ENCODE peak calls at places on chromosomes 11 and 22, in seven cellular contexts. One of them, this sample, is unnamed.
A peak's percentile ranks its signal among the peaks of the same experiment; 100 is the strongest.

GRCh38 chr11:116742104-116742503 is 30.7 kb downstream of the BUD13 start:
- DNase-seq in endodermal cell: peak; percentile 56
- DNase-seq in mammary epithelial cell: no peak
- DNase-seq in cardiac fibroblast: peak; percentile 33
- DNase-seq in A549: no peak
- DNase-seq in kidney: no peak
- DNase-seq in brain microvascular endothelial cell: peak; percentile 58
- DNase-seq in this sample: peak; percentile 14

GRCh38 chr11:14232652-14233051 is 126.3 kb downstream of the RRAS2 start:
- DNase-seq in endodermal cell: peak; percentile 86
- DNase-seq in mammary epithelial cell: no peak
- DNase-seq in cardiac fibroblast: no peak
- DNase-seq in A549: peak; percentile 41
- DNase-seq in kidney: no peak
- DNase-seq in brain microvascular endothelial cell: no peak
- DNase-seq in this sample: no peak

GRCh38 chr11:118659956-118660645 is 19.3 kb downstream of the TREH start:
- DNase-seq in endodermal cell: peak; percentile 58
- DNase-seq in mammary epithelial cell: no peak
- DNase-seq in cardiac fibroblast: no peak
- DNase-seq in A549: no peak
- DNase-seq in kidney: no peak
- DNase-seq in brain microvascular endothelial cell: no peak
- DNase-seq in this sample: no peak

GRCh38 chr11:36427876-36428275 is 82.2 kb downstream of the TRAF6 start:
- DNase-seq in endodermal cell: no peak
- DNase-seq in mammary epithelial cell: peak; percentile 42
- DNase-seq in cardiac fibroblast: no peak
- DNase-seq in A549: no peak
- DNase-seq in kidney: no peak
- DNase-seq in brain microvascular endothelial cell: no peak
- DNase-seq in this sample: no peak

GRCh38 chr22:17712441-17712840 is 61.8 kb downstream of the BID start:
- DNase-seq in endodermal cell: no peak
- DNase-seq in mammary epithelial cell: no peak
- DNase-seq in cardiac fibroblast: peak; percentile 34
- DNase-seq in A549: no peak
- DNase-seq in kidney: no peak
- DNase-seq in brain microvascular endothelial cell: no peak
- DNase-seq in this sample: peak; percentile 76

GRCh38 chr22:37273846-37274225 is 8.5 kb upstream of the CYTH4 start:
- DNase-seq in endodermal cell: no peak
- DNase-seq in mammary epithelial cell: no peak
- DNase-seq in cardiac fibroblast: no peak
- DNase-seq in A549: no peak
- DNase-seq in kidney: no peak
- DNase-seq in brain microvascular endothelial cell: no peak
- DNase-seq in this sample: no peak

GRCh38 chr11:75589933-75590332 is 27.9 kb downstream of the SERPINH1 start:
- DNase-seq in endodermal cell: no peak
- DNase-seq in mammary epithelial cell: no peak
- DNase-seq in cardiac fibroblast: no peak
- DNase-seq in A549: no peak
- DNase-seq in kidney: no peak
- DNase-seq in brain microvascular endothelial cell: no peak
- DNase-seq in this sample: no peak

GRCh38 chr22:46175631-46176030 is 25.3 kb downstream of the PPARA start:
- DNase-seq in endodermal cell: no peak
- DNase-seq in mammary epithelial cell: peak; percentile 39
- DNase-seq in cardiac fibroblast: no peak
- DNase-seq in A549: no peak
- DNase-seq in kidney: no peak
- DNase-seq in brain microvascular endothelial cell: no peak
- DNase-seq in this sample: peak; percentile 36

GRCh38 chr11:43516316-43516820 is 157.6 kb downstream of the TTC17 start:
- DNase-seq in endodermal cell: no peak
- DNase-seq in mammary epithelial cell: no peak
- DNase-seq in cardiac fibroblast: no peak
- DNase-seq in A549: no peak
- DNase-seq in kidney: peak; percentile 55
- DNase-seq in brain microvascular endothelial cell: no peak
- DNase-seq in this sample: no peak

GRCh38 chr22:43996170-43996980 is 27.7 kb upstream of the PARVB start:
- DNase-seq in endodermal cell: no peak
- DNase-seq in mammary epithelial cell: no peak
- DNase-seq in cardiac fibroblast: no peak
- DNase-seq in A549: no peak
- DNase-seq in kidney: peak; percentile 86
- DNase-seq in brain microvascular endothelial cell: no peak
- DNase-seq in this sample: no peak

GRCh38 chr22:39658806-39659463 is 88.4 kb downstream of the CACNA1I start:
- DNase-seq in endodermal cell: no peak
- DNase-seq in mammary epithelial cell: no peak
- DNase-seq in cardiac fibroblast: no peak
- DNase-seq in A549: no peak
- DNase-seq in kidney: no peak
- DNase-seq in brain microvascular endothelial cell: no peak
- DNase-seq in this sample: no peak

GRCh38 chr22:33082221-33082620 is 24.0 kb upstream of the SYN3 start:
- DNase-seq in endodermal cell: no peak
- DNase-seq in mammary epithelial cell: no peak
- DNase-seq in cardiac fibroblast: no peak
- DNase-seq in A549: no peak
- DNase-seq in kidney: no peak
- DNase-seq in brain microvascular endothelial cell: no peak
- DNase-seq in this sample: no peak

GRCh38 chr11:129593098-129593497 is 217.4 kb downstream of the BARX2 start:
- DNase-seq in endodermal cell: peak; percentile 54
- DNase-seq in mammary epithelial cell: peak; percentile 33
- DNase-seq in cardiac fibroblast: no peak
- DNase-seq in A549: no peak
- DNase-seq in kidney: no peak
- DNase-seq in brain microvascular endothelial cell: no peak
- DNase-seq in this sample: no peak

GRCh38 chr22:23381661-23382427 is 198.2 kb downstream of the IGLL1 start:
- DNase-seq in endodermal cell: no peak
- DNase-seq in mammary epithelial cell: no peak
- DNase-seq in cardiac fibroblast: no peak
- DNase-seq in A549: no peak
- DNase-seq in kidney: no peak
- DNase-seq in brain microvascular endothelial cell: no peak
- DNase-seq in this sample: no peak

GRCh38 chr11:10979529-10979928 is 121.7 kb upstream of the ZBED5 start:
- DNase-seq in endodermal cell: no peak
- DNase-seq in mammary epithelial cell: no peak
- DNase-seq in cardiac fibroblast: no peak
- DNase-seq in A549: no peak
- DNase-seq in kidney: no peak
- DNase-seq in brain microvascular endothelial cell: no peak
- DNase-seq in this sample: no peak

GRCh38 chr11:133531971-133532651 is at the start of gene OPCML:
- DNase-seq in endodermal cell: peak; percentile 81
- DNase-seq in mammary epithelial cell: no peak
- DNase-seq in cardiac fibroblast: no peak
- DNase-seq in A549: no peak
- DNase-seq in kidney: no peak
- DNase-seq in brain microvascular endothelial cell: no peak
- DNase-seq in this sample: no peak

GRCh38 chr11:62337682-62338181 is 484 bp downstream of the ASRGL1 start:
- DNase-seq in endodermal cell: peak; percentile 78
- DNase-seq in mammary epithelial cell: peak; percentile 6
- DNase-seq in cardiac fibroblast: peak; percentile 2
- DNase-seq in A549: peak; percentile 27
- DNase-seq in kidney: peak; percentile 81
- DNase-seq in brain microvascular endothelial cell: no peak
- DNase-seq in this sample: no peak

GRCh38 chr22:17965538-17966402 is 58.6 kb downstream of the MICAL3 start:
- DNase-seq in endodermal cell: no peak
- DNase-seq in mammary epithelial cell: no peak
- DNase-seq in cardiac fibroblast: no peak
- DNase-seq in A549: no peak
- DNase-seq in kidney: no peak
- DNase-seq in brain microvascular endothelial cell: no peak
- DNase-seq in this sample: no peak

GRCh38 chr11:2095542-2095941 is 43.6 kb downstream of the IGF2 start:
- DNase-seq in endodermal cell: no peak
- DNase-seq in mammary epithelial cell: no peak
- DNase-seq in cardiac fibroblast: no peak
- DNase-seq in A549: no peak
- DNase-seq in kidney: peak; percentile 34
- DNase-seq in brain microvascular endothelial cell: no peak
- DNase-seq in this sample: no peak

GRCh38 chr11:2094354-2095197 is 44.6 kb downstream of the IGF2 start:
- DNase-seq in endodermal cell: no peak
- DNase-seq in mammary epithelial cell: no peak
- DNase-seq in cardiac fibroblast: no peak
- DNase-seq in A549: no peak
- DNase-seq in kidney: peak; percentile 71
- DNase-seq in brain microvascular endothelial cell: no peak
- DNase-seq in this sample: no peak

GRCh38 chr11:2093575-2094353 is 45.4 kb downstream of the IGF2 start:
- DNase-seq in endodermal cell: no peak
- DNase-seq in mammary epithelial cell: peak; percentile 72
- DNase-seq in cardiac fibroblast: peak; percentile 30
- DNase-seq in A549: no peak
- DNase-seq in kidney: peak; percentile 62
- DNase-seq in brain microvascular endothelial cell: no peak
- DNase-seq in this sample: no peak

GRCh38 chr11:2096001-2096918 is 42.9 kb downstream of the IGF2 start:
- DNase-seq in endodermal cell: no peak
- DNase-seq in mammary epithelial cell: no peak
- DNase-seq in cardiac fibroblast: no peak
- DNase-seq in A549: no peak
- DNase-seq in kidney: peak; percentile 61
- DNase-seq in brain microvascular endothelial cell: peak; percentile 47
- DNase-seq in this sample: peak; percentile 19

DNA sequence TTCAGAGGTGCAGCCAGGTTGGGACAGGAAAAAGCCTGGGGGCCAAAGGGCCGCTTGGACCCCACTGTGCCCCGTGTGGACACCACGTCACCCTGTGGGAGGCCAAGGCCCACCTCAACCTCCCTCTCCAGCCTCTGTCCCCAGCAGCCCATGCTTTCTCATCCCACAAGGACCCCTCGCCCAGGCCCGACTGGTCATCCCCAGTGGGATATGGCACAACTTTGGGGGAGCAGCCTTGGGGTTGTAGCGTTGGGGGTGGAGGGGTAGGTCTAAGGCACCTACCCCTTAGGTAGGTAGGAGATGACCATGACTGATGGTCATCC is 44.0 kb downstream of the IGF2 start:
- DNase-seq in endodermal cell: no peak
- DNase-seq in mammary epithelial cell: no peak
- DNase-seq in cardiac fibroblast: no peak
- DNase-seq in A549: no peak
- DNase-seq in kidney: peak; percentile 71
- DNase-seq in brain microvascular endothelial cell: no peak
- DNase-seq in this sample: no peak
- H3K4me3 ChIP-seq in endodermal cell: no peak overlapping the region
- H3K4me3 ChIP-seq in mammary epithelial cell: no peak overlapping the region
- H3K4me3 ChIP-seq in cardiac fibroblast: no peak overlapping the region
- H3K4me3 ChIP-seq in A549: no peak overlapping the region
- H3K4me3 ChIP-seq in kidney: no peak overlapping the region
- H3K4me3 ChIP-seq in brain microvascular endothelial cell: no peak overlapping the region
- H3K4me3 ChIP-seq in this sample: no peak overlapping the region

GRCh38 chr11:109000531-109000930 is 335.7 kb downstream of the DDX10 start:
- DNase-seq in endodermal cell: no peak
- DNase-seq in mammary epithelial cell: no peak
- DNase-seq in cardiac fibroblast: no peak
- DNase-seq in A549: no peak
- DNase-seq in kidney: no peak
- DNase-seq in brain microvascular endothelial cell: no peak
- DNase-seq in this sample: no peak

GRCh38 chr11:108997826-108998225 is 333.0 kb downstream of the DDX10 start:
- DNase-seq in endodermal cell: no peak
- DNase-seq in mammary epithelial cell: no peak
- DNase-seq in cardiac fibroblast: no peak
- DNase-seq in A549: no peak
- DNase-seq in kidney: no peak
- DNase-seq in brain microvascular endothelial cell: no peak
- DNase-seq in this sample: peak; percentile 59

DNA sequence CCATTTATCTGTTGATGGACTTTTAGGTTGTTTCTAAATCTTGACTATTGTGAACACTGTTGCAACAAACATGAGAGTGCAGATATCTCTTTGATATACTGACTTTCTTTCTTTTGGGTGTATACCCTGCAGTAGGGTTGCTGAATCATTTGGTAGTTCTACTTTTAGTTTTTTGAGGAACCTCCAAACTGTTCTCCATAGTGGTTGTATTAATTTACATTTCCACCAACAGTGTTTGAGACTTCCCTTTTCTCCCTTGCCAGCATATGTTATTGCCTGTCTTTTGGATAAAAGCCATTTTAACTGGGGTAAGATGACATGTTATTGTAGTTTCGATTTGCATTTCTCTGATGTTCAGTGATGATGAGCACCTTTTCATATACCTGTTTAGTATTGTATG is 330.0 kb downstream of the DDX10 start:
- DNase-seq in endodermal cell: no peak
- DNase-seq in mammary epithelial cell: no peak
- DNase-seq in cardiac fibroblast: no peak
- DNase-seq in A549: no peak
- DNase-seq in kidney: no peak
- DNase-seq in brain microvascular endothelial cell: no peak
- DNase-seq in this sample: no peak
- H3K4me3 ChIP-seq in endodermal cell: no peak overlapping the region
- H3K4me3 ChIP-seq in mammary epithelial cell: no peak overlapping the region
- H3K4me3 ChIP-seq in cardiac fibroblast: no peak overlapping the region
- H3K4me3 ChIP-seq in A549: no peak overlapping the region
- H3K4me3 ChIP-seq in kidney: no peak overlapping the region
- H3K4me3 ChIP-seq in brain microvascular endothelial cell: no peak overlapping the region
- H3K4me3 ChIP-seq in this sample: no peak overlapping the region

GRCh38 chr11:35138058-35138457 is 913 bp upstream of the CD44 start:
- DNase-seq in endodermal cell: no peak
- DNase-seq in mammary epithelial cell: no peak
- DNase-seq in cardiac fibroblast: no peak
- DNase-seq in A549: no peak
- DNase-seq in kidney: no peak
- DNase-seq in brain microvascular endothelial cell: no peak
- DNase-seq in this sample: no peak
- H3K4me3 ChIP-seq in endodermal cell: no peak overlapping the region
- H3K4me3 ChIP-seq in mammary epithelial cell: no peak overlapping the region
- H3K4me3 ChIP-seq in cardiac fibroblast: no peak overlapping the region
- H3K4me3 ChIP-seq in A549: peak overlapping the region; percentile 79
- H3K4me3 ChIP-seq in kidney: no peak overlapping the region
- H3K4me3 ChIP-seq in brain microvascular endothelial cell: no peak overlapping the region
- H3K4me3 ChIP-seq in this sample: peak overlapping the region; percentile 95

DNA sequence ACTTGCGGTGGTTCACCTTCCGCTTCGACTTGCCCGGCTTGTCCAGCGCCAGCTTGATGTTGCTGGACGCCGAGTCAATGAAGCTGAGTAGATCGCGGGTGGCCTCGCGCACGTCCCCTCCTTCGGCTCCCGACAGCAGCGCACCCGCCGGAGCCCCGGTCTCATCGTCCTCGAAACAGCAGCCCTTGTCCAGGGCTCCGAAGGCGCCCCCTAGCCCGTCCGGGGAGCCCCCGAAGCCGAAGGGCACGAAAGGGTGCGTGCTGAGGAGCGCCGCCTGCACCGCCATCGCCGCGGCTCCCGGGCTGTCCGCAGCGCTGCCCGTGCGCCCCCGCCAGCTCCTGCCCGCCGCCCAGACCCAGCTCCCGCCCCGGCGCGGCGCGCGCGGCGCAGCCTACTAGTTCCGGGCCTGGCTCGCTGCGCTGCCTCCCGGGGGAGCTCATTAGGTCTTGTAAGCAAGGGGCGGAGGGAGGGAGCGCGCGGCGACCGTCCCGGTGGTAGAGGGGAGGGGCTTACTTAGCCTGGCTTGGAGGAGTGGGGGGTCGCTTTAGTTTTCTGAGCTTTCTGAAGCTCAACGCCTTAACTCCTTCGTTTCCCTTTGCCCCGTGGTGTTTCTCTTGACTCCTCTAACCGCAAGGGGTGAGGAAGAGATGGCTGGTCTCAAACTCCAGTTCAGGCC is at the start of gene FAM181B:
- DNase-seq in endodermal cell: peak; percentile 94
- DNase-seq in mammary epithelial cell: peak; percentile 32
- DNase-seq in cardiac fibroblast: peak; percentile 25
- DNase-seq in A549: peak; percentile 11
- DNase-seq in kidney: peak; percentile 88
- DNase-seq in brain microvascular endothelial cell: peak; percentile 6
- DNase-seq in this sample: peak; percentile 18
- H3K4me3 ChIP-seq in endodermal cell: peak within 1 kb of the TSS; percentile 75
- H3K4me3 ChIP-seq in mammary epithelial cell: peak within 1 kb of the TSS; percentile 54
- H3K4me3 ChIP-seq in cardiac fibroblast: peak within 1 kb of the TSS; percentile 36
- H3K4me3 ChIP-seq in A549: peak within 1 kb of the TSS; percentile 52
- H3K4me3 ChIP-seq in kidney: peak within 1 kb of the TSS; percentile 61
- H3K4me3 ChIP-seq in brain microvascular endothelial cell: peak within 1 kb of the TSS; percentile 52
- H3K4me3 ChIP-seq in this sample: peak within 1 kb of the TSS; percentile 37

This sample was measured in fibroblast of villous mesenchyme.